ENCODE peak calls at places on chromosomes 11 and 22, in nine cellular contexts. A is adipocyte, L is left ventricle myocardium inferior, V is kidney epithelial cell, E is cardiac muscle cell, U is aorta, B is heart right ventricle, J is neural progenitor cell, G is right atrium auricular region. S is an unnamed sample.
A peak's percentile ranks its signal among the peaks of the same experiment; 100 is the strongest.

GRCh38 chr11:128725630-128726461 is 32.0 kb downstream of the FLI1 start:
- DNase-seq in A (peak; percentile 78), L (no peak), V (no peak), E (no peak), U (no peak), B (no peak), J (no peak), G (no peak), S (no peak)

GRCh38 chr22:41380993-41381328 is 781 bp upstream of the TEF start:
- DNase-seq in A (peak; percentile 94), L (no peak), V (peak; percentile 69), E (peak; percentile 88), U (no peak), B (no peak), J (no peak), G (peak; percentile 89), S (peak; percentile 78)

GRCh38 chr11:100098560-100098959 is 588.5 kb upstream of the ARHGAP42 start:
- DNase-seq in A (no peak), L (no peak), V (no peak), E (no peak), U (no peak), B (no peak), J (no peak), G (no peak), S (no peak)

GRCh38 chr22:46245515-46245914 is 4.6 kb downstream of the CDPF1 start:
- DNase-seq in A (no peak), L (peak; percentile 82), V (no peak), E (no peak), U (peak; percentile 74), B (peak; percentile 71), J (no peak), G (no peak), S (no peak)

GRCh38 chr11:26247340-26247739 is 84.6 kb upstream of the ANO3 start:
- DNase-seq in A (peak; percentile 64), L (no peak), V (no peak), E (no peak), U (no peak), B (no peak), J (no peak), G (no peak), S (peak; percentile 31)

GRCh38 chr11:64220271-64220670 is 5.7 kb downstream of the TRPT1 start:
- DNase-seq in A (no peak), L (no peak), V (no peak), E (no peak), U (peak; percentile 52), B (no peak), J (peak; percentile 0), G (no peak), S (no peak)

GRCh38 chr11:122796128-122796717 is 42.1 kb upstream of the CRTAM start:
- DNase-seq in A (peak; percentile 50), L (peak; percentile 42), V (no peak), E (peak; percentile 33), U (peak; percentile 78), B (peak; percentile 44), J (peak; percentile 59), G (no peak), S (no peak)

GRCh38 chr11:27904358-27905055 is 203.4 kb downstream of the KIF18A start:
- DNase-seq in A (peak; percentile 47), L (no peak), V (no peak), E (no peak), U (no peak), B (no peak), J (no peak), G (no peak), S (no peak)

GRCh38 chr11:65589444-65590239 is 6.0 kb downstream of the KCNK7 start:
- DNase-seq in A (no peak), L (no peak), V (no peak), E (no peak), U (no peak), B (no peak), J (no peak), G (no peak), S (no peak)

GRCh38 chr11:112806876-112807275 is 154.3 kb upstream of the NCAM1 start:
- DNase-seq in A (no peak), L (no peak), V (no peak), E (peak; percentile 27), U (no peak), B (no peak), J (no peak), G (no peak), S (no peak)

GRCh38 chr11:95739108-95739507 is 50.5 kb downstream of the FAM76B start:
- DNase-seq in A (no peak), L (no peak), V (no peak), E (no peak), U (no peak), B (no peak), J (peak; percentile 8), G (no peak), S (no peak)

GRCh38 chr11:2777871-2778629 is 78.3 kb upstream of the KCNQ1OT1 start:
- DNase-seq in A (no peak), L (peak; percentile 16), V (no peak), E (peak; percentile 18), U (peak; percentile 73), B (no peak), J (no peak), G (peak; percentile 53), S (no peak)

GRCh38 chr11:15688351-15688792 is 573.6 kb downstream of the INSC start:
- DNase-seq in A (no peak), L (peak; percentile 69), V (no peak), E (no peak), U (no peak), B (peak; percentile 47), J (no peak), G (peak; percentile 74), S (no peak)

GRCh38 chr22:40628354-40629042 is 8.0 kb downstream of the MRTFA start:
- DNase-seq in A (peak; percentile 53), L (no peak), V (peak; percentile 70), E (no peak), U (no peak), B (no peak), J (no peak), G (no peak), S (no peak)

GRCh38 chr11:8209208-8209807 is 40.5 kb upstream of the RIC3 start:
- DNase-seq in A (no peak), L (peak; percentile 33), V (no peak), E (no peak), U (no peak), B (peak; percentile 59), J (no peak), G (no peak), S (no peak)

GRCh38 chr11:86116996-86117705 is 48.3 kb upstream of the PICALM start:
- DNase-seq in A (no peak), L (no peak), V (no peak), E (no peak), U (no peak), B (no peak), J (no peak), G (no peak), S (no peak)

GRCh38 chr11:1260023-1260501 is 37.2 kb downstream of the MUC5B start:
- DNase-seq in A (peak; percentile 33), L (no peak), V (no peak), E (no peak), U (no peak), B (no peak), J (no peak), G (no peak), S (no peak)

GRCh38 chr11:45993438-45994064 is 71.1 kb downstream of the LARGE2 start:
- DNase-seq in A (peak; percentile 74), L (peak; percentile 75), V (no peak), E (no peak), U (no peak), B (peak; percentile 23), J (no peak), G (no peak), S (no peak)

GRCh38 chr11:16806791-16807190 is 68.3 kb downstream of the C11orf58 start:
- DNase-seq in A (no peak), L (peak; percentile 52), V (no peak), E (no peak), U (no peak), B (peak; percentile 41), J (no peak), G (no peak), S (no peak)

GRCh38 chr11:3030289-3031070 is 26.7 kb downstream of the CARS1 start:
- DNase-seq in A (no peak), L (peak; percentile 12), V (no peak), E (no peak), U (no peak), B (no peak), J (no peak), G (no peak), S (no peak)

DNA sequence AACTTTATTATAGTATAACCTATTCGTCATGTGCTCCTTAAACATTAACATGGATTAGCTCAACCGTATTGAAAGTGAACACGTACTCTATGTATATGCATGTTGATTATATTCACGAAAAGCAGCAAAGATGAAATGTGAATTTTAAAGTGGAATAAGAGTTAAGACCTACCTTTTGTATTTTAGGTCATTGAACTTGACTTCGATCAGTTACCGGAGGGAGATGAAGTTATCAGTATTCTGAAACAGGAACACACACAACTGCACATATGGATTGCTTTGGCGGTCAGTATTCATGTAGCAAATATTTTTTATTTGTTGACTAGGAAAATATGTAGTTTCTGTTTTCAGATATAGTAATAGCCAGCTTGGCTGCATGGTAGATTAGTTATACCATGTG is 1.4 kb downstream of the CTR9 start:
- DNase-seq in A (no peak), L (no peak), V (no peak), E (no peak), U (no peak), B (no peak), J (no peak), G (no peak), S (no peak)
- H3K4me3 ChIP-seq in A (peak overlapping the region; percentile 93), L (peak overlapping the region; percentile 84), V (peak overlapping the region; percentile 74), E (no peak overlapping the region), U (no peak overlapping the region), B (peak overlapping the region; percentile 92), J (peak overlapping the region; percentile 88), G (no peak overlapping the region), S (peak overlapping the region; percentile 86)

GRCh38 chr11:68051191-68052136 is 12.6 kb downstream of the TCIRG1 start:
- DNase-seq in A (no peak), L (no peak), V (no peak), E (no peak), U (no peak), B (no peak), J (no peak), G (no peak), S (no peak)
- H3K36me3 ChIP-seq in A (peaks cover 45% of the 10 kb centered on the region), L (peaks cover 41% of the 10 kb centered on the region), V (peaks cover 3% of the 10 kb centered on the region), E (peaks cover 7% of the 10 kb centered on the region), U (no peaks in the 10 kb centered on the region), B (peaks cover 45% of the 10 kb centered on the region), J (no peaks in the 10 kb centered on the region), G (peaks cover 29% of the 10 kb centered on the region), S (peaks cover 43% of the 10 kb centered on the region)

GRCh38 chr11:44573333-44573732 is 7.9 kb downstream of the CD82 start:
- DNase-seq in A (no peak), L (no peak), V (no peak), E (no peak), U (no peak), B (no peak), J (no peak), G (no peak), S (no peak)
- H3K4me3 ChIP-seq in A (no peak overlapping the region), L (no peak overlapping the region), V (no peak overlapping the region), E (no peak overlapping the region), U (no peak overlapping the region), B (no peak overlapping the region), J (no peak overlapping the region), G (no peak overlapping the region), S (no peak overlapping the region)

DNA sequence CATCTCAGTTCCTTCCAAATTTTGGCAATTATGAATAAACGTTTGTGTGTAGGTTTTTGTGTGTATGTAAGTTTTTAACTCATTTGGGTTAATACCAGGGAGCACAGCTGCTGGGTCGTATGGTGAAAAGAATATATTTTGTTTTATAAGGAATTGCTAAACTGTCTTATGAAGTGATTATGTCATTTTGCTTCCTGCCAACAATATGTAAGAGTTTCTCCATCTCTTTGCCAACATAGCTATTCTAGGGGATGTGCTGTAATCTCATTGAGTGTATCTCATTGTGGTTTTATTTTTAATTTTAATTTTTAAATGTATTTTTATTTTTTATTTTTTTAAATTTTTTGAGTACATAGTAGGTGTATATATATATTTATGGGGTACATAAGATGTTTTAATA is 27.3 kb downstream of the BCL2L13 start:
- DNase-seq in A (peak; percentile 27), L (no peak), V (no peak), E (no peak), U (no peak), B (no peak), J (no peak), G (no peak), S (no peak)
- H3K36me3 ChIP-seq in A (peaks cover 46% of the 10 kb centered on the region), L (peaks cover 65% of the 10 kb centered on the region), V (peaks cover 1% of the 10 kb centered on the region), E (peaks cover 31% of the 10 kb centered on the region), U (no peaks in the 10 kb centered on the region), B (peaks cover 76% of the 10 kb centered on the region), J (no peaks in the 10 kb centered on the region), G (peaks cover 37% of the 10 kb centered on the region), S (peaks cover 7% of the 10 kb centered on the region)